ENCODE peak calls at places on chromosomes 12 and 14, in five cellular contexts. E, R, P, K and Z are unnamed samples.

GRCh38 chr12:89827592-89827991 is 119.0 kb upstream of the ATP2B1 start:
- DNase-seq in E (no peak), R (no peak), P (no peak), K (no peak), Z (no peak)

GRCh38 chr12:6469609-6470374 is 685 bp downstream of the VAMP1 start:
- DNase-seq in E (no peak), R (no peak), P (no peak), K (no peak), Z (no peak)

GRCh38 chr12:18810537-18811253 is 72.8 kb downstream of the CAPZA3 start:
- DNase-seq in E (no peak), R (no peak), P (no peak), K (no peak), Z (no peak)

GRCh38 chr12:12265571-12266388 is 1.1 kb downstream of the LRP6 start:
- DNase-seq in E (no peak), R (no peak), P (peak), K (peak), Z (no peak)

GRCh38 chr14:30607156-30607780 is 14.9 kb upstream of the SCFD1 start:
- DNase-seq in E (no peak), R (no peak), P (no peak), K (no peak), Z (no peak)

GRCh38 chr14:58100735-58101368 is 51.2 kb downstream of the ARMH4 start:
- DNase-seq in E (no peak), R (no peak), P (no peak), K (peak), Z (no peak)

GRCh38 chr12:51910691-51911090 is 3.4 kb downstream of the ACVRL1 start:
- DNase-seq in E (no peak), R (no peak), P (no peak), K (no peak), Z (no peak)

GRCh38 chr12:6234214-6234613 is 34.0 kb downstream of the CD9 start:
- DNase-seq in E (no peak), R (no peak), P (no peak), K (no peak), Z (no peak)

GRCh38 chr14:58873228-58873953 is 235.6 kb downstream of the DACT1 start:
- DNase-seq in E (no peak), R (no peak), P (no peak), K (no peak), Z (no peak)

GRCh38 chr12:41476499-41476898 is 288.4 kb downstream of the PDZRN4 start:
- DNase-seq in E (no peak), R (no peak), P (no peak), K (no peak), Z (no peak)

GRCh38 chr14:88002421-88002820 is 2.5 kb upstream of the GPR65 start:
- DNase-seq in E (no peak), R (no peak), P (no peak), K (no peak), Z (no peak)

GRCh38 chr12:18651525-18651924 is 86.3 kb downstream of the PLCZ1 start:
- DNase-seq in E (no peak), R (no peak), P (no peak), K (no peak), Z (no peak)

GRCh38 chr12:5073838-5074237 is 30.2 kb downstream of the KCNA5 start:
- DNase-seq in E (no peak), R (no peak), P (no peak), K (no peak), Z (peak)

GRCh38 chr12:28568083-28568482 is 377.8 kb downstream of the CCDC91 start:
- DNase-seq in E (peak), R (no peak), P (no peak), K (peak), Z (no peak)

GRCh38 chr14:104388011-104388521 is 191.5 kb upstream of the C14orf180 start:
- DNase-seq in E (no peak), R (no peak), P (no peak), K (no peak), Z (no peak)

GRCh38 chr12:32331133-32331532 is 68.2 kb upstream of the FGD4 start:
- DNase-seq in E (no peak), R (no peak), P (no peak), K (peak), Z (no peak)

GRCh38 chr14:62301911-62302310 is 539.7 kb downstream of the SNAPC1 start:
- DNase-seq in E (no peak), R (no peak), P (no peak), K (peak), Z (no peak)

GRCh38 chr14:104792101-104792884 is 3.3 kb downstream of the AKT1 start:
- DNase-seq in E (no peak), R (no peak), P (no peak), K (no peak), Z (no peak)

GRCh38 chr12:117850048-117850447 is 118.7 kb downstream of the KSR2 start:
- DNase-seq in E (peak), R (no peak), P (peak), K (peak), Z (peak)

GRCh38 chr14:33393155-33393894 is 454.6 kb downstream of the NPAS3 start:
- DNase-seq in E (no peak), R (no peak), P (no peak), K (no peak), Z (peak)

GRCh38 chr12:121038861-121039654 is at the start of gene OASL:
- DNase-seq in E (no peak), R (peak), P (no peak), K (peak), Z (no peak)

GRCh38 chr14:92637228-92637627 is 111.2 kb downstream of the LGMN start:
- DNase-seq in E (no peak), R (no peak), P (no peak), K (no peak), Z (peak)

GRCh38 chr12:102765736-102766135 is 151.3 kb downstream of the PAH start:
- DNase-seq in E (no peak), R (no peak), P (no peak), K (no peak), Z (no peak)

GRCh38 chr12:121295123-121295745 is 1.3 kb downstream of the CAMKK2 start:
- DNase-seq in E (no peak), R (no peak), P (no peak), K (no peak), Z (no peak)

GRCh38 chr12:49658276-49658675 is 34.9 kb downstream of the PRPF40B start:
- DNase-seq in E (no peak), R (no peak), P (no peak), K (no peak), Z (no peak)

GRCh38 chr12:7439579-7440505 is 4.1 kb downstream of the CD163L1 start:
- DNase-seq in E (no peak), R (peak), P (no peak), K (no peak), Z (peak)

GRCh38 chr12:5391638-5392037 is 40.3 kb upstream of the NTF3 start:
- DNase-seq in E (no peak), R (no peak), P (no peak), K (no peak), Z (no peak)

GRCh38 chr14:74763803-74764531 is 851 bp downstream of the YLPM1 start:
- DNase-seq in E (no peak), R (no peak), P (peak), K (peak), Z (peak)

GRCh38 chr14:58669556-58670200 is 31.9 kb downstream of the DACT1 start:
- DNase-seq in E (no peak), R (no peak), P (no peak), K (no peak), Z (no peak)

GRCh38 chr14:35374273-35374681 is 30.3 kb downstream of the NFKBIA start:
- DNase-seq in E (no peak), R (no peak), P (no peak), K (peak), Z (no peak)

GRCh38 chr14:33846100-33846824 is 104.6 kb downstream of the EGLN3 start:
- DNase-seq in E (no peak), R (no peak), P (no peak), K (no peak), Z (no peak)

GRCh38 chr14:36161781-36162180 is 14.7 kb downstream of the PTCSC3 start:
- DNase-seq in E (no peak), R (no peak), P (no peak), K (no peak), Z (peak)

GRCh38 chr12:10900530-10900929 is 8.8 kb downstream of the TAS2R13 start:
- DNase-seq in E (no peak), R (no peak), P (no peak), K (no peak), Z (no peak)

GRCh38 chr12:2284857-2285256 is 232.1 kb downstream of the CACNA1C start:
- DNase-seq in E (peak), R (no peak), P (peak), K (peak), Z (peak)

GRCh38 chr12:115203661-115204060 is 519.7 kb upstream of the TBX3 start:
- DNase-seq in E (no peak), R (no peak), P (no peak), K (no peak), Z (no peak)

GRCh38 chr14:60736494-60736893 is 1.9 kb downstream of the MNAT1 start:
- DNase-seq in E (no peak), R (no peak), P (no peak), K (peak), Z (no peak)

GRCh38 chr12:128613821-128614220 is 209.9 kb downstream of the SLC15A4 start:
- DNase-seq in E (no peak), R (no peak), P (no peak), K (no peak), Z (no peak)

GRCh38 chr12:97680751-97681150 is 218.1 kb downstream of the RMST start:
- DNase-seq in E (no peak), R (no peak), P (no peak), K (no peak), Z (no peak)

GRCh38 chr14:90111895-90112534 is 50.2 kb downstream of the KCNK13 start:
- DNase-seq in E (no peak), R (no peak), P (no peak), K (peak), Z (no peak)

GRCh38 chr14:90114554-90114953 is 52.8 kb downstream of the KCNK13 start:
- DNase-seq in E (no peak), R (no peak), P (no peak), K (no peak), Z (no peak)

GRCh38 chr14:90105756-90106155 is 44.0 kb downstream of the KCNK13 start:
- DNase-seq in E (no peak), R (no peak), P (no peak), K (no peak), Z (no peak)

GRCh38 chr14:90107789-90108188 is 46.0 kb downstream of the KCNK13 start:
- DNase-seq in E (no peak), R (no peak), P (no peak), K (no peak), Z (no peak)

GRCh38 chr14:90109858-90110257 is 48.1 kb downstream of the KCNK13 start:
- DNase-seq in E (no peak), R (no peak), P (no peak), K (no peak), Z (no peak)
- TF ChIP-seq CTCF in E (peak), R (peak), P (no peak), K (peak), Z (no peak)

GRCh38 chr14:102811254-102811963 is 34.2 kb downstream of the TRAF3 start:
- DNase-seq in E (no peak), R (no peak), P (no peak), K (no peak), Z (no peak)
- TF ChIP-seq CTCF in E (no peak), R (no peak), P (no peak), K (no peak), Z (no peak)

GRCh38 chr12:82567688-82568087 is 119.0 kb upstream of the TMTC2 start:
- DNase-seq in E (no peak), R (no peak), P (no peak), K (no peak), Z (no peak)

GRCh38 chr12:82565982-82566381 is 120.7 kb upstream of the TMTC2 start:
- DNase-seq in E (no peak), R (no peak), P (no peak), K (no peak), Z (no peak)
- TF ChIP-seq CTCF in E (no peak), R (no peak), P (no peak), K (no peak), Z (no peak)

GRCh38 chr14:65359503-65359902 is 53.0 kb upstream of the FUT8 start:
- DNase-seq in E (no peak), R (no peak), P (no peak), K (peak), Z (no peak)
- TF ChIP-seq CTCF in E (peak), R (no peak), P (no peak), K (peak), Z (no peak)

DNA sequence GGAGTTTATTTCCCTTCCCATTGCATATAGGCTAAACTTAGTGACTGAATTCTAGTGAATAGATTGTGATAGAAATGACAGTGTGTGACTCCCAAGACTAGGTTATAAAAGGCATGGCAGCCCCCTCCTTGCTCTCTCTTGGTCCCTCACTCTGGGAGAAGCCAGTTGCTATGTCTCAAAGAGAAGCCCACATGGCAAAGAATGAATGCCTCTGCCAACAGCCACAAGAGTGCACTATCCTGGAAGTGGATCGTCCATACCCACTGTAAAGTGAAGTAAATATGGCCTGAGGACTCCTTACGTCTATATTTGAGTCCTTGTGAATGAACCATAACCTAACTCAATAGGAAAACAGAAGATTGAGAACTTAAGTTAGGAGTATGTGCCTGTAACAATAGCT is 35.4 kb upstream of the HMGA2 start:
- DNase-seq in E (no peak), R (no peak), P (no peak), K (no peak), Z (no peak)
- TF ChIP-seq CTCF in E (no peak), R (no peak), P (no peak), K (no peak), Z (no peak)